ENCODE peak calls at places on chromosome 12, in seven cellular contexts. Z is dorsolateral prefrontal cortex, V is IMR-90, L is suprapubic skin, H is left ventricle myocardium inferior, D is HL-60, E is GM12865. C is an unnamed sample.

GRCh38 chr12:530308-530707 is 70.6 kb downstream of the B4GALNT3 start:
- DNase-seq in L (no peak), H (no peak), Z (no peak), V (no peak), E (no peak), D (no peak), C (no peak)

GRCh38 chr12:95774311-95775045 is 16.1 kb downstream of the NTN4 start:
- DNase-seq in E (no peak), D (no peak), V (peak), Z (no peak), H (no peak), L (no peak), C (peak)

GRCh38 chr12:1013618-1014489 is 22.8 kb downstream of the ERC1 start:
- DNase-seq in L (no peak), D (no peak), V (peak), H (no peak), E (no peak), Z (no peak), C (peak)

GRCh38 chr12:109069307-109070231 is 17.2 kb downstream of the USP30 start:
- DNase-seq in Z (no peak), H (no peak), E (no peak), V (no peak), D (no peak), L (no peak), C (no peak)

GRCh38 chr12:16347391-16348298 is at the start of gene MGST1:
- DNase-seq in Z (no peak), V (peak), D (no peak), E (peak), H (peak), L (peak), C (peak)

GRCh38 chr12:76256904-76257303 is 91.3 kb downstream of the BBS10 start:
- DNase-seq in H (no peak), Z (no peak), D (no peak), L (no peak), V (no peak), E (no peak), C (no peak)

GRCh38 chr12:44972746-44973421 is 78.0 kb downstream of the DBX2 start:
- DNase-seq in V (no peak), D (no peak), L (no peak), Z (no peak), E (peak), H (no peak), C (peak)

GRCh38 chr12:26798013-26798412 is 35.0 kb downstream of the ITPR2 start:
- DNase-seq in V (peak), D (no peak), Z (no peak), H (no peak), E (no peak), L (no peak), C (peak)

GRCh38 chr12:26037615-26038180 is 79.2 kb downstream of the RASSF8 start:
- DNase-seq in L (no peak), V (no peak), Z (no peak), E (no peak), H (no peak), D (no peak), C (no peak)

GRCh38 chr12:114757926-114758325 is 74.0 kb upstream of the TBX3 start:
- DNase-seq in V (no peak), H (no peak), L (no peak), D (no peak), Z (no peak), E (no peak), C (no peak)

GRCh38 chr12:57455374-57456144 is 452 bp downstream of the INHBE start:
- DNase-seq in Z (no peak), D (no peak), V (no peak), H (no peak), E (no peak), L (no peak), C (no peak)

GRCh38 chr12:72000969-72001648 is 62.5 kb downstream of the TPH2 start:
- DNase-seq in E (no peak), Z (no peak), L (no peak), H (no peak), V (no peak), D (no peak), C (no peak)

GRCh38 chr12:130192667-130193345 is 30.5 kb downstream of the FZD10 start:
- DNase-seq in V (no peak), E (no peak), D (no peak), H (no peak), L (no peak), Z (no peak), C (no peak)

GRCh38 chr12:46224401-46224800 is 44.4 kb downstream of the SLC38A1 start:
- DNase-seq in V (peak), Z (no peak), E (no peak), H (peak), L (no peak), D (no peak), C (peak)

GRCh38 chr12:571795-572531 is 91.3 kb downstream of the NINJ2 start:
- DNase-seq in L (peak), D (no peak), H (peak), Z (no peak), V (no peak), E (no peak), C (no peak)

GRCh38 chr12:2804390-2805145 is 7.9 kb upstream of the ITFG2 start:
- DNase-seq in E (peak), L (no peak), V (peak), D (no peak), Z (peak), H (peak), C (peak)

GRCh38 chr12:40959041-40959440 is 229.1 kb upstream of the PDZRN4 start:
- DNase-seq in V (peak), E (no peak), H (no peak), Z (no peak), D (no peak), L (no peak), C (no peak)

GRCh38 chr12:83823386-83824045 is 1089.1 kb downstream of the SLC6A15 start:
- DNase-seq in E (peak), Z (no peak), D (peak), V (no peak), H (no peak), L (no peak), C (peak)

GRCh38 chr12:3655331-3655900 is 97.5 kb downstream of the CRACR2A start:
- DNase-seq in V (no peak), H (no peak), L (no peak), D (no peak), E (peak), Z (no peak), C (peak)

GRCh38 chr12:78181544-78182162 is 351.0 kb downstream of the NAV3 start:
- DNase-seq in E (peak), Z (peak), V (peak), L (no peak), H (no peak), D (no peak), C (peak)

GRCh38 chr12:71999795-72000194 is 61.1 kb downstream of the TPH2 start:
- DNase-seq in D (no peak), Z (no peak), V (no peak), H (no peak), E (no peak), L (no peak), C (no peak)

GRCh38 chr12:12897286-12897685 is 5.9 kb downstream of the GPRC5A start:
- DNase-seq in E (no peak), V (no peak), D (no peak), Z (no peak), H (no peak), L (no peak), C (no peak)

GRCh38 chr12:121328620-121329019 is 23.6 kb downstream of the ANAPC5 start:
- DNase-seq in V (no peak), D (no peak), E (no peak), Z (no peak), H (no peak), L (no peak), C (no peak)

GRCh38 chr12:105109465-105110212 is 2.1 kb downstream of the WASHC4 start:
- DNase-seq in H (no peak), Z (no peak), D (no peak), E (peak), V (peak), L (no peak), C (peak)

GRCh38 chr12:608413-608812 is 54.8 kb downstream of the NINJ2 start:
- DNase-seq in H (no peak), D (no peak), V (no peak), L (no peak), E (no peak), Z (no peak), C (no peak)

GRCh38 chr12:51695241-51696010 is 104.4 kb downstream of the SCN8A start:
- DNase-seq in H (no peak), D (no peak), V (peak), E (no peak), Z (no peak), L (no peak), C (no peak)

GRCh38 chr12:103956515-103957027 is 9.1 kb upstream of the TDG start:
- DNase-seq in Z (peak), H (no peak), E (no peak), D (no peak), L (no peak), V (no peak), C (no peak)

GRCh38 chr12:64171715-64172114 is 50.4 kb downstream of the KICS2 start:
- DNase-seq in E (no peak), L (no peak), D (no peak), H (no peak), V (peak), Z (no peak), C (peak)

GRCh38 chr12:34400986-34401658 is 378.8 kb downstream of the ALG10 start:
- DNase-seq in H (peak), V (no peak), E (no peak), D (no peak), Z (peak), L (peak), C (no peak)

GRCh38 chr12:121805800-121806555 is 2.2 kb downstream of the SETD1B start:
- DNase-seq in H (no peak), V (no peak), D (no peak), L (no peak), Z (no peak), E (no peak), C (no peak)

GRCh38 chr12:51855586-51856428 is 7.3 kb upstream of the FIGNL2 start:
- DNase-seq in D (no peak), V (peak), H (peak), Z (no peak), E (no peak), L (no peak), C (peak)

GRCh38 chr12:40033260-40033649 is 72.6 kb downstream of the SLC2A13 start:
- DNase-seq in L (no peak), H (no peak), E (no peak), D (no peak), V (no peak), Z (peak), C (no peak)

GRCh38 chr12:42187799-42188198 is 43.1 kb upstream of the GXYLT1 start:
- DNase-seq in Z (no peak), E (no peak), L (no peak), H (no peak), V (no peak), D (no peak), C (no peak)

GRCh38 chr12:51225800-51226199 is 7.9 kb upstream of the POU6F1 start:
- DNase-seq in E (no peak), Z (no peak), D (no peak), V (no peak), L (no peak), H (no peak), C (no peak)

GRCh38 chr12:64796205-64796845 is 28.1 kb upstream of the TBC1D30 start:
- DNase-seq in V (peak), Z (peak), D (peak), L (no peak), E (peak), H (no peak), C (peak)

GRCh38 chr12:56042430-56043203 is 899 bp downstream of the RPS26 start:
- DNase-seq in H (no peak), E (no peak), L (no peak), V (no peak), D (no peak), Z (no peak), C (no peak)

GRCh38 chr12:25051583-25052190 is 102.8 kb upstream of the BCAT1 start:
- DNase-seq in D (no peak), V (no peak), Z (no peak), E (peak), H (no peak), L (no peak), C (no peak)

GRCh38 chr12:28025821-28026505 is 53.4 kb upstream of the PTHLH start:
- DNase-seq in V (no peak), Z (no peak), L (no peak), E (no peak), H (no peak), D (no peak), C (no peak)

GRCh38 chr12:26135010-26135420 is 10.2 kb upstream of the BHLHE41 start:
- DNase-seq in E (no peak), H (no peak), V (no peak), D (no peak), Z (no peak), L (no peak), C (peak)

DNA sequence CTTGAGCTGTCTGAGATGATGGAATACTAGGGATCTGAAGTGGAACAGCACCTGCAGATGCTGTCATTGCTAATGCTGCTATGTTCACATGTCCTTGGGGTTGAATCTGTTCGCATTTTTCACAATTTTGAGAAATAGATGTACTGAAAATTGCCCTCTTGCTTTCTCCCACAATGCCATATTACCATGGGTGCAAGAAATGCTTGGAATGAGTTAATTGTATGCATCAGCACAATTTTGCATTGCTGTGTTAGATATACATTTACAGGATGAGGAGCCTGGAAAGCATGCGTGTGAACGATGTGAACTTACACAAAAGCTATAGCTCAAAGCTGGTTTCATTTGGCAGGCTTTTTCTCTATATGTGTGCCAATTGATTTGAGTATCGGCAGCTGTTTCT is 105.7 kb downstream of the FGD4 start:
- DNase-seq in D (no peak), Z (no peak), L (no peak), V (peak), E (no peak), H (no peak), C (peak)
- H3K4me3 ChIP-seq in D (no peak), Z (peak), L (peak), V (no peak), E (no peak), H (no peak), C (no peak)

DNA sequence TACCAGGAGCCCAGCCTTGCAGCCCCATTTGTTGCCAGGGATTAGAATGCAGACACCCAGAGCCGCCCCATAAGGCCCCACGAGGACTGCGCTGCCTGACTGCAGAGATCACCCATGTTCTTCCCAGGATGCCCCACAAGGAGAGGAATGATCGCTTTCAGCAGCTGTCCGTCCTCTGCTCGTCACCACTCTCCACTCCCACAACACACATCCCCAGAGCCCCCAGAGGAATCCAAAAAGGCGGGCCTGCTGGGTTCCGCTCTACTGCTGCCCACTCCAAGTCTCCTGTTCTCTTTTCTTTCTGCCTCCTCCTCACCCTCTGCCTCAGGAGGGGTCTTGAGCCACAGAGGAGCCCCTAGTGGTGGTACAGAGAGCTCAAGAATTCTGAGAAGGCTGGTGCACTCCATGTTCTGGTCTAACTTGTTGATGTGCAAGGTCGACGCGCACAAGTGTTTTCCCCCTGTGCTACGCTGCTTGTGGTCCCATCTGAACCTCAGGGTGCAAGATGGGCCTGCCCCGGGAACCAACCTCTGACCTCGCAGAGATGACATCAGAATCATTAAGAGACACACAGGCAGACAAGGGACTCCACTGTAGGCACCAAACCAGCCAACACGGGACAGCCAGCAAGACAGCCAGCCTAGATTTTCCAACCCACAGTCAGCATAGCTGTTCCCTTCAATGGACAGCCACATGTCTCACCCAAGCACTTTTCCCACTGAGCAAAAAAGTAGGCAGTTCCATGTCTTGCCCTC is 30.0 kb downstream of the PXN start:
- DNase-seq in H (peak), D (no peak), Z (no peak), V (no peak), L (peak), E (no peak), C (no peak)
- TF ChIP-seq CTCF in H (peak), D (no peak), Z (no peak), V (peak), L (no peak), E (peak), C (peak)

DNA sequence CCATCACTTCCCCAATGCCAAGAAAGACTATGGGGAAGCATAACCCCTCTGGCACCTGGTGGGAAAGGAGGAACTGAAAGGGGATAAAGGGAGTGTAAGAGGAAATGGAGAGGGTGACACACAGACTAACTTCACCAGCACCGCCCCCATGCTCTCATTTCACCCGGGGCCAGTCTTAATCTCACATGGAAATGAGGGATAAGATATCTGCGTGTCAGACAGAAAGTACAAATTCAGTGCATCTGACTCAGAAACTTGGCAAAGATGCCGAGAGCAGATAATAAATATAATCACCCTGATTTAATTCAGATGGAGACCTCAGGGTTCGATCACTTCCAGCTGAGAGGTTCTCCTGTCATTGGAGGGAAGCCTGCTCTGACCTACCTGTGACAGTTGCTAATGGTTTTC is 191.6 kb downstream of the DUSP6 start:
- DNase-seq in D (peak), V (peak), E (no peak), L (peak), H (peak), Z (no peak), C (peak)
- H3K4me3 ChIP-seq in D (no peak), V (no peak), E (no peak), L (no peak), H (no peak), Z (no peak), C (no peak)

GRCh38 chr12:124702736-124703135 is 135.3 kb upstream of the NCOR2 start:
- DNase-seq in D (no peak), H (no peak), Z (no peak), E (no peak), L (no peak), V (no peak), C (no peak)
- TF ChIP-seq CTCF in D (no peak), H (no peak), Z (no peak), E (no peak), L (no peak), V (no peak), C (no peak)

GRCh38 chr12:124570810-124571209 is 3.4 kb upstream of the NCOR2 start:
- DNase-seq in L (no peak), H (no peak), V (no peak), E (no peak), Z (no peak), D (no peak), C (no peak)

GRCh38 chr12:124573839-124574786 is 6.7 kb upstream of the NCOR2 start:
- DNase-seq in V (no peak), L (no peak), Z (no peak), H (no peak), E (no peak), D (no peak), C (no peak)

GRCh38 chr12:124569375-124570148 is 2.1 kb upstream of the NCOR2 start:
- DNase-seq in E (no peak), Z (no peak), L (no peak), V (no peak), H (no peak), D (no peak), C (no peak)

GRCh38 chr12:124568431-124569374 is 1.3 kb upstream of the NCOR2 start:
- DNase-seq in H (peak), Z (no peak), L (no peak), E (peak), V (peak), D (peak), C (peak)

GRCh38 chr12:124571556-124571955 is 4.1 kb upstream of the NCOR2 start:
- DNase-seq in E (no peak), V (no peak), H (no peak), Z (no peak), D (no peak), L (no peak), C (no peak)
- H3K4me3 ChIP-seq in E (no peak), V (no peak), H (no peak), Z (no peak), D (no peak), L (no peak), C (no peak)

GRCh38 chr12:49973361-49973830 is 649 bp downstream of the AQP6 start:
- DNase-seq in V (no peak), L (no peak), Z (no peak), D (no peak), E (no peak), H (no peak), C (no peak)

GRCh38 chr12:49975370-49975761 is 2.6 kb downstream of the AQP6 start:
- DNase-seq in Z (no peak), L (no peak), H (no peak), E (no peak), D (no peak), V (no peak), C (no peak)

GRCh38 chr12:49974677-49975369 is 2.1 kb downstream of the AQP6 start:
- DNase-seq in D (no peak), V (no peak), Z (no peak), L (no peak), H (no peak), E (no peak), C (no peak)

GRCh38 chr12:49972641-49973360 is at the start of gene AQP6:
- DNase-seq in D (no peak), E (no peak), V (no peak), Z (no peak), H (no peak), L (no peak), C (no peak)

DNA sequence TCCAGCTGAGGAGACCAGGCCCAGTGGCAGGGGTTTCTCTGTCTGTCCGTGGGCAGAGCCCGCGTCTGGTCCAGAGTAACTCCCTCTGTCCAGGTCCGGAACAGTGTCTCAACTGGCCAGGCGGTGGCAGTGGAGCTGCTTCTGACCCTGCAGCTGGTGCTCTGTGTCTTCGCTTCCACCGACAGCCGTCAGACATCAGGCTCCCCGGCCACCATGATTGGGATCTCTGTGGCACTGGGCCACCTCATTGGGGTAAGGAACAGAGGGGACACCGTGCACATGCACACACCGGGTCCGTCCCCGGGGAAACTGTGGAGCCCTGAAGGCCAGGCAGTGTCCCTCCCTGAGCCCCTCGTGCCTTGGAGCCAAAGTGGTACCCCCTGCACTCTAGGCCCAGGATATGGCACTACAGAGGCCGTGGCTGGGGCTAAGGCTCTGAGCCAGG is 1.5 kb downstream of the AQP6 start:
- DNase-seq in H (peak), Z (peak), D (no peak), L (no peak), E (no peak), V (peak), C (peak)
- TF ChIP-seq CTCF in H (peak), Z (peak), D (no peak), L (peak), E (no peak), V (peak), C (peak)